ENCODE peak calls at places on chromosomes 7 and 10, in ten cellular contexts. One of them, this sample, is unnamed.

GRCh38 chr7:33806284-33807157 is 98.8 kb upstream of the BMPER start:
- DNase-seq in ACHN: no peak
- DNase-seq in DND-41: no peak
- DNase-seq in activated naive CD4-positive, alpha-beta T cell treated with anti-CD3 and anti-CD28 coated beads for 36 hours: no peak
- DNase-seq in activated CD4-positive, alpha-beta T cell treated with anti-CD3 and anti-CD28 coated beads, Interleukin-2, amount 50 U/mL, for 1 hour: no peak
- DNase-seq in stimulated activated CD8-positive, alpha-beta memory T cell treated with anti-CD3 and anti-CD28 coated beads, Interleukin-15, amount 100 ng/mL, for 4 hours: no peak
- DNase-seq in NCI-H446: no peak
- DNase-seq in right cardiac atrium: peak
- DNase-seq in activated T-cell treated with anti-CD3 and anti-CD28 coated beads for 1 hour: no peak
- DNase-seq in stimulated activated naive CD8-positive, alpha-beta T cell treated with anti-CD3 and anti-CD28 coated beads, Interleukin-15, Interleukin-2, amounts not matched to agents 100 U/mL and 50 U/mL, for 24 hours: no peak
- DNase-seq in this sample: no peak

GRCh38 chr7:143884978-143885559 is 16.9 kb downstream of the TCAF1 start:
- DNase-seq in ACHN: peak
- DNase-seq in DND-41: no peak
- DNase-seq in activated naive CD4-positive, alpha-beta T cell treated with anti-CD3 and anti-CD28 coated beads for 36 hours: peak
- DNase-seq in activated CD4-positive, alpha-beta T cell treated with anti-CD3 and anti-CD28 coated beads, Interleukin-2, amount 50 U/mL, for 1 hour: no peak
- DNase-seq in stimulated activated CD8-positive, alpha-beta memory T cell treated with anti-CD3 and anti-CD28 coated beads, Interleukin-15, amount 100 ng/mL, for 4 hours: no peak
- DNase-seq in NCI-H446: peak
- DNase-seq in right cardiac atrium: peak
- DNase-seq in activated T-cell treated with anti-CD3 and anti-CD28 coated beads for 1 hour: no peak
- DNase-seq in stimulated activated naive CD8-positive, alpha-beta T cell treated with anti-CD3 and anti-CD28 coated beads, Interleukin-15, Interleukin-2, amounts not matched to agents 100 U/mL and 50 U/mL, for 24 hours: peak
- DNase-seq in this sample: no peak

GRCh38 chr10:50503661-50504320 is 120.0 kb downstream of the SGMS1 start:
- DNase-seq in ACHN: no peak
- DNase-seq in DND-41: no peak
- DNase-seq in activated naive CD4-positive, alpha-beta T cell treated with anti-CD3 and anti-CD28 coated beads for 36 hours: no peak
- DNase-seq in activated CD4-positive, alpha-beta T cell treated with anti-CD3 and anti-CD28 coated beads, Interleukin-2, amount 50 U/mL, for 1 hour: no peak
- DNase-seq in stimulated activated CD8-positive, alpha-beta memory T cell treated with anti-CD3 and anti-CD28 coated beads, Interleukin-15, amount 100 ng/mL, for 4 hours: no peak
- DNase-seq in NCI-H446: no peak
- DNase-seq in right cardiac atrium: no peak
- DNase-seq in activated T-cell treated with anti-CD3 and anti-CD28 coated beads for 1 hour: no peak
- DNase-seq in stimulated activated naive CD8-positive, alpha-beta T cell treated with anti-CD3 and anti-CD28 coated beads, Interleukin-15, Interleukin-2, amounts not matched to agents 100 U/mL and 50 U/mL, for 24 hours: no peak
- DNase-seq in this sample: no peak

GRCh38 chr7:73810991-73811360 is 19.8 kb upstream of the CLDN4 start:
- DNase-seq in ACHN: no peak
- DNase-seq in DND-41: no peak
- DNase-seq in activated naive CD4-positive, alpha-beta T cell treated with anti-CD3 and anti-CD28 coated beads for 36 hours: no peak
- DNase-seq in activated CD4-positive, alpha-beta T cell treated with anti-CD3 and anti-CD28 coated beads, Interleukin-2, amount 50 U/mL, for 1 hour: no peak
- DNase-seq in stimulated activated CD8-positive, alpha-beta memory T cell treated with anti-CD3 and anti-CD28 coated beads, Interleukin-15, amount 100 ng/mL, for 4 hours: no peak
- DNase-seq in NCI-H446: no peak
- DNase-seq in right cardiac atrium: no peak
- DNase-seq in activated T-cell treated with anti-CD3 and anti-CD28 coated beads for 1 hour: no peak
- DNase-seq in stimulated activated naive CD8-positive, alpha-beta T cell treated with anti-CD3 and anti-CD28 coated beads, Interleukin-15, Interleukin-2, amounts not matched to agents 100 U/mL and 50 U/mL, for 24 hours: no peak
- DNase-seq in this sample: no peak

GRCh38 chr7:40716052-40716451 is 581.2 kb downstream of the SUGCT start:
- DNase-seq in ACHN: no peak
- DNase-seq in DND-41: no peak
- DNase-seq in activated naive CD4-positive, alpha-beta T cell treated with anti-CD3 and anti-CD28 coated beads for 36 hours: no peak
- DNase-seq in activated CD4-positive, alpha-beta T cell treated with anti-CD3 and anti-CD28 coated beads, Interleukin-2, amount 50 U/mL, for 1 hour: no peak
- DNase-seq in stimulated activated CD8-positive, alpha-beta memory T cell treated with anti-CD3 and anti-CD28 coated beads, Interleukin-15, amount 100 ng/mL, for 4 hours: no peak
- DNase-seq in NCI-H446: no peak
- DNase-seq in right cardiac atrium: no peak
- DNase-seq in activated T-cell treated with anti-CD3 and anti-CD28 coated beads for 1 hour: no peak
- DNase-seq in stimulated activated naive CD8-positive, alpha-beta T cell treated with anti-CD3 and anti-CD28 coated beads, Interleukin-15, Interleukin-2, amounts not matched to agents 100 U/mL and 50 U/mL, for 24 hours: no peak
- DNase-seq in this sample: no peak

GRCh38 chr7:133230591-133231194 is 22.2 kb upstream of the EXOC4 start:
- DNase-seq in ACHN: peak
- DNase-seq in DND-41: peak
- DNase-seq in activated naive CD4-positive, alpha-beta T cell treated with anti-CD3 and anti-CD28 coated beads for 36 hours: peak
- DNase-seq in activated CD4-positive, alpha-beta T cell treated with anti-CD3 and anti-CD28 coated beads, Interleukin-2, amount 50 U/mL, for 1 hour: peak
- DNase-seq in stimulated activated CD8-positive, alpha-beta memory T cell treated with anti-CD3 and anti-CD28 coated beads, Interleukin-15, amount 100 ng/mL, for 4 hours: peak
- DNase-seq in NCI-H446: peak
- DNase-seq in right cardiac atrium: no peak
- DNase-seq in activated T-cell treated with anti-CD3 and anti-CD28 coated beads for 1 hour: peak
- DNase-seq in stimulated activated naive CD8-positive, alpha-beta T cell treated with anti-CD3 and anti-CD28 coated beads, Interleukin-15, Interleukin-2, amounts not matched to agents 100 U/mL and 50 U/mL, for 24 hours: peak
- DNase-seq in this sample: peak

GRCh38 chr10:63431962-63432797 is 33.6 kb downstream of the JMJD1C start:
- DNase-seq in ACHN: no peak
- DNase-seq in DND-41: no peak
- DNase-seq in activated naive CD4-positive, alpha-beta T cell treated with anti-CD3 and anti-CD28 coated beads for 36 hours: peak
- DNase-seq in activated CD4-positive, alpha-beta T cell treated with anti-CD3 and anti-CD28 coated beads, Interleukin-2, amount 50 U/mL, for 1 hour: no peak
- DNase-seq in stimulated activated CD8-positive, alpha-beta memory T cell treated with anti-CD3 and anti-CD28 coated beads, Interleukin-15, amount 100 ng/mL, for 4 hours: no peak
- DNase-seq in NCI-H446: no peak
- DNase-seq in right cardiac atrium: no peak
- DNase-seq in activated T-cell treated with anti-CD3 and anti-CD28 coated beads for 1 hour: no peak
- DNase-seq in stimulated activated naive CD8-positive, alpha-beta T cell treated with anti-CD3 and anti-CD28 coated beads, Interleukin-15, Interleukin-2, amounts not matched to agents 100 U/mL and 50 U/mL, for 24 hours: peak
- DNase-seq in this sample: no peak

GRCh38 chr7:112748381-112748780 is 41.8 kb downstream of the TMEM168 start:
- DNase-seq in ACHN: no peak
- DNase-seq in DND-41: no peak
- DNase-seq in activated naive CD4-positive, alpha-beta T cell treated with anti-CD3 and anti-CD28 coated beads for 36 hours: no peak
- DNase-seq in activated CD4-positive, alpha-beta T cell treated with anti-CD3 and anti-CD28 coated beads, Interleukin-2, amount 50 U/mL, for 1 hour: no peak
- DNase-seq in stimulated activated CD8-positive, alpha-beta memory T cell treated with anti-CD3 and anti-CD28 coated beads, Interleukin-15, amount 100 ng/mL, for 4 hours: no peak
- DNase-seq in NCI-H446: no peak
- DNase-seq in right cardiac atrium: no peak
- DNase-seq in activated T-cell treated with anti-CD3 and anti-CD28 coated beads for 1 hour: no peak
- DNase-seq in stimulated activated naive CD8-positive, alpha-beta T cell treated with anti-CD3 and anti-CD28 coated beads, Interleukin-15, Interleukin-2, amounts not matched to agents 100 U/mL and 50 U/mL, for 24 hours: no peak
- DNase-seq in this sample: no peak

GRCh38 chr7:116617878-116618277 is 54.1 kb upstream of the MET start:
- DNase-seq in ACHN: no peak
- DNase-seq in DND-41: no peak
- DNase-seq in activated naive CD4-positive, alpha-beta T cell treated with anti-CD3 and anti-CD28 coated beads for 36 hours: no peak
- DNase-seq in activated CD4-positive, alpha-beta T cell treated with anti-CD3 and anti-CD28 coated beads, Interleukin-2, amount 50 U/mL, for 1 hour: no peak
- DNase-seq in stimulated activated CD8-positive, alpha-beta memory T cell treated with anti-CD3 and anti-CD28 coated beads, Interleukin-15, amount 100 ng/mL, for 4 hours: no peak
- DNase-seq in NCI-H446: no peak
- DNase-seq in right cardiac atrium: no peak
- DNase-seq in activated T-cell treated with anti-CD3 and anti-CD28 coated beads for 1 hour: no peak
- DNase-seq in stimulated activated naive CD8-positive, alpha-beta T cell treated with anti-CD3 and anti-CD28 coated beads, Interleukin-15, Interleukin-2, amounts not matched to agents 100 U/mL and 50 U/mL, for 24 hours: no peak
- DNase-seq in this sample: no peak

GRCh38 chr7:156764016-156764669 is 123.6 kb downstream of the RNF32 start:
- DNase-seq in ACHN: peak
- DNase-seq in DND-41: peak
- DNase-seq in activated naive CD4-positive, alpha-beta T cell treated with anti-CD3 and anti-CD28 coated beads for 36 hours: peak
- DNase-seq in activated CD4-positive, alpha-beta T cell treated with anti-CD3 and anti-CD28 coated beads, Interleukin-2, amount 50 U/mL, for 1 hour: peak
- DNase-seq in stimulated activated CD8-positive, alpha-beta memory T cell treated with anti-CD3 and anti-CD28 coated beads, Interleukin-15, amount 100 ng/mL, for 4 hours: no peak
- DNase-seq in NCI-H446: no peak
- DNase-seq in right cardiac atrium: peak
- DNase-seq in activated T-cell treated with anti-CD3 and anti-CD28 coated beads for 1 hour: no peak
- DNase-seq in stimulated activated naive CD8-positive, alpha-beta T cell treated with anti-CD3 and anti-CD28 coated beads, Interleukin-15, Interleukin-2, amounts not matched to agents 100 U/mL and 50 U/mL, for 24 hours: peak
- DNase-seq in this sample: no peak

GRCh38 chr10:121454776-121455175 is 143.5 kb downstream of the FGFR2 start:
- DNase-seq in ACHN: no peak
- DNase-seq in DND-41: no peak
- DNase-seq in activated naive CD4-positive, alpha-beta T cell treated with anti-CD3 and anti-CD28 coated beads for 36 hours: no peak
- DNase-seq in activated CD4-positive, alpha-beta T cell treated with anti-CD3 and anti-CD28 coated beads, Interleukin-2, amount 50 U/mL, for 1 hour: no peak
- DNase-seq in stimulated activated CD8-positive, alpha-beta memory T cell treated with anti-CD3 and anti-CD28 coated beads, Interleukin-15, amount 100 ng/mL, for 4 hours: no peak
- DNase-seq in NCI-H446: no peak
- DNase-seq in right cardiac atrium: no peak
- DNase-seq in activated T-cell treated with anti-CD3 and anti-CD28 coated beads for 1 hour: no peak
- DNase-seq in stimulated activated naive CD8-positive, alpha-beta T cell treated with anti-CD3 and anti-CD28 coated beads, Interleukin-15, Interleukin-2, amounts not matched to agents 100 U/mL and 50 U/mL, for 24 hours: no peak
- DNase-seq in this sample: no peak

GRCh38 chr7:101093907-101094306 is 8.6 kb downstream of the TRIM56 start:
- DNase-seq in ACHN: peak
- DNase-seq in DND-41: no peak
- DNase-seq in activated naive CD4-positive, alpha-beta T cell treated with anti-CD3 and anti-CD28 coated beads for 36 hours: no peak
- DNase-seq in activated CD4-positive, alpha-beta T cell treated with anti-CD3 and anti-CD28 coated beads, Interleukin-2, amount 50 U/mL, for 1 hour: no peak
- DNase-seq in stimulated activated CD8-positive, alpha-beta memory T cell treated with anti-CD3 and anti-CD28 coated beads, Interleukin-15, amount 100 ng/mL, for 4 hours: no peak
- DNase-seq in NCI-H446: no peak
- DNase-seq in right cardiac atrium: no peak
- DNase-seq in activated T-cell treated with anti-CD3 and anti-CD28 coated beads for 1 hour: no peak
- DNase-seq in stimulated activated naive CD8-positive, alpha-beta T cell treated with anti-CD3 and anti-CD28 coated beads, Interleukin-15, Interleukin-2, amounts not matched to agents 100 U/mL and 50 U/mL, for 24 hours: no peak
- DNase-seq in this sample: no peak

GRCh38 chr10:100751211-100751933 is 6.0 kb downstream of the PAX2 start:
- DNase-seq in ACHN: no peak
- DNase-seq in DND-41: no peak
- DNase-seq in activated naive CD4-positive, alpha-beta T cell treated with anti-CD3 and anti-CD28 coated beads for 36 hours: no peak
- DNase-seq in activated CD4-positive, alpha-beta T cell treated with anti-CD3 and anti-CD28 coated beads, Interleukin-2, amount 50 U/mL, for 1 hour: no peak
- DNase-seq in stimulated activated CD8-positive, alpha-beta memory T cell treated with anti-CD3 and anti-CD28 coated beads, Interleukin-15, amount 100 ng/mL, for 4 hours: no peak
- DNase-seq in NCI-H446: no peak
- DNase-seq in right cardiac atrium: no peak
- DNase-seq in activated T-cell treated with anti-CD3 and anti-CD28 coated beads for 1 hour: no peak
- DNase-seq in stimulated activated naive CD8-positive, alpha-beta T cell treated with anti-CD3 and anti-CD28 coated beads, Interleukin-15, Interleukin-2, amounts not matched to agents 100 U/mL and 50 U/mL, for 24 hours: no peak
- DNase-seq in this sample: no peak

GRCh38 chr7:13988011-13988410 is 1.5 kb downstream of the ETV1 start:
- DNase-seq in ACHN: peak
- DNase-seq in DND-41: no peak
- DNase-seq in activated naive CD4-positive, alpha-beta T cell treated with anti-CD3 and anti-CD28 coated beads for 36 hours: no peak
- DNase-seq in activated CD4-positive, alpha-beta T cell treated with anti-CD3 and anti-CD28 coated beads, Interleukin-2, amount 50 U/mL, for 1 hour: no peak
- DNase-seq in stimulated activated CD8-positive, alpha-beta memory T cell treated with anti-CD3 and anti-CD28 coated beads, Interleukin-15, amount 100 ng/mL, for 4 hours: no peak
- DNase-seq in NCI-H446: no peak
- DNase-seq in right cardiac atrium: no peak
- DNase-seq in activated T-cell treated with anti-CD3 and anti-CD28 coated beads for 1 hour: no peak
- DNase-seq in stimulated activated naive CD8-positive, alpha-beta T cell treated with anti-CD3 and anti-CD28 coated beads, Interleukin-15, Interleukin-2, amounts not matched to agents 100 U/mL and 50 U/mL, for 24 hours: no peak
- DNase-seq in this sample: no peak

GRCh38 chr10:21910798-21911197 is 92.7 kb downstream of the DNAJC1 start:
- DNase-seq in ACHN: no peak
- DNase-seq in DND-41: no peak
- DNase-seq in activated naive CD4-positive, alpha-beta T cell treated with anti-CD3 and anti-CD28 coated beads for 36 hours: no peak
- DNase-seq in activated CD4-positive, alpha-beta T cell treated with anti-CD3 and anti-CD28 coated beads, Interleukin-2, amount 50 U/mL, for 1 hour: no peak
- DNase-seq in stimulated activated CD8-positive, alpha-beta memory T cell treated with anti-CD3 and anti-CD28 coated beads, Interleukin-15, amount 100 ng/mL, for 4 hours: no peak
- DNase-seq in NCI-H446: no peak
- DNase-seq in right cardiac atrium: no peak
- DNase-seq in activated T-cell treated with anti-CD3 and anti-CD28 coated beads for 1 hour: no peak
- DNase-seq in stimulated activated naive CD8-positive, alpha-beta T cell treated with anti-CD3 and anti-CD28 coated beads, Interleukin-15, Interleukin-2, amounts not matched to agents 100 U/mL and 50 U/mL, for 24 hours: no peak
- DNase-seq in this sample: no peak

GRCh38 chr7:137081694-137082093 is 213.2 kb downstream of the CHRM2 start:
- DNase-seq in ACHN: no peak
- DNase-seq in DND-41: no peak
- DNase-seq in activated naive CD4-positive, alpha-beta T cell treated with anti-CD3 and anti-CD28 coated beads for 36 hours: no peak
- DNase-seq in activated CD4-positive, alpha-beta T cell treated with anti-CD3 and anti-CD28 coated beads, Interleukin-2, amount 50 U/mL, for 1 hour: no peak
- DNase-seq in stimulated activated CD8-positive, alpha-beta memory T cell treated with anti-CD3 and anti-CD28 coated beads, Interleukin-15, amount 100 ng/mL, for 4 hours: no peak
- DNase-seq in NCI-H446: no peak
- DNase-seq in right cardiac atrium: peak
- DNase-seq in activated T-cell treated with anti-CD3 and anti-CD28 coated beads for 1 hour: no peak
- DNase-seq in stimulated activated naive CD8-positive, alpha-beta T cell treated with anti-CD3 and anti-CD28 coated beads, Interleukin-15, Interleukin-2, amounts not matched to agents 100 U/mL and 50 U/mL, for 24 hours: no peak
- DNase-seq in this sample: no peak

GRCh38 chr7:154931906-154932305 is 71.0 kb downstream of the PAXIP1 start:
- DNase-seq in ACHN: peak
- DNase-seq in DND-41: no peak
- DNase-seq in activated naive CD4-positive, alpha-beta T cell treated with anti-CD3 and anti-CD28 coated beads for 36 hours: no peak
- DNase-seq in activated CD4-positive, alpha-beta T cell treated with anti-CD3 and anti-CD28 coated beads, Interleukin-2, amount 50 U/mL, for 1 hour: no peak
- DNase-seq in stimulated activated CD8-positive, alpha-beta memory T cell treated with anti-CD3 and anti-CD28 coated beads, Interleukin-15, amount 100 ng/mL, for 4 hours: no peak
- DNase-seq in NCI-H446: no peak
- DNase-seq in right cardiac atrium: no peak
- DNase-seq in activated T-cell treated with anti-CD3 and anti-CD28 coated beads for 1 hour: no peak
- DNase-seq in stimulated activated naive CD8-positive, alpha-beta T cell treated with anti-CD3 and anti-CD28 coated beads, Interleukin-15, Interleukin-2, amounts not matched to agents 100 U/mL and 50 U/mL, for 24 hours: no peak
- DNase-seq in this sample: no peak

GRCh38 chr10:317219-317868 is 182.1 kb downstream of the ZMYND11 start:
- DNase-seq in ACHN: peak
- DNase-seq in DND-41: no peak
- DNase-seq in activated naive CD4-positive, alpha-beta T cell treated with anti-CD3 and anti-CD28 coated beads for 36 hours: peak
- DNase-seq in activated CD4-positive, alpha-beta T cell treated with anti-CD3 and anti-CD28 coated beads, Interleukin-2, amount 50 U/mL, for 1 hour: no peak
- DNase-seq in stimulated activated CD8-positive, alpha-beta memory T cell treated with anti-CD3 and anti-CD28 coated beads, Interleukin-15, amount 100 ng/mL, for 4 hours: no peak
- DNase-seq in NCI-H446: no peak
- DNase-seq in right cardiac atrium: peak
- DNase-seq in activated T-cell treated with anti-CD3 and anti-CD28 coated beads for 1 hour: no peak
- DNase-seq in stimulated activated naive CD8-positive, alpha-beta T cell treated with anti-CD3 and anti-CD28 coated beads, Interleukin-15, Interleukin-2, amounts not matched to agents 100 U/mL and 50 U/mL, for 24 hours: peak
- DNase-seq in this sample: no peak

This sample was measured in CD4-positive, CD25-positive, alpha-beta regulatory T cell.